ENCODE peak calls at places on chromosome 16, in eight cellular contexts. One of them, this sample, is unnamed.

GRCh38 chr16:17101646-17102045 is 369.1 kb downstream of the XYLT1 start:
- DNase-seq in T-helper 2 cell: no peak
- DNase-seq in coronary artery: no peak
- DNase-seq in AG10803: no peak
- DNase-seq in epithelial cell of prostate: no peak
- DNase-seq in NCI-H524: peak; percentile 54
- DNase-seq in activated CD8-positive, alpha-beta T cell treated with anti-CD3 and anti-CD28 coated beads for 36 hours: peak; percentile 12
- DNase-seq in T-helper 17 cell: no peak
- DNase-seq in this sample: no peak

GRCh38 chr16:12061336-12062055 is 85.0 kb downstream of the SNX29 start:
- DNase-seq in T-helper 2 cell: no peak
- DNase-seq in coronary artery: no peak
- DNase-seq in AG10803: no peak
- DNase-seq in epithelial cell of prostate: no peak
- DNase-seq in NCI-H524: no peak
- DNase-seq in activated CD8-positive, alpha-beta T cell treated with anti-CD3 and anti-CD28 coated beads for 36 hours: no peak
- DNase-seq in T-helper 17 cell: no peak
- DNase-seq in this sample: no peak

GRCh38 chr16:1512774-1513173 is 19.6 kb downstream of the TELO2 start:
- DNase-seq in T-helper 2 cell: no peak
- DNase-seq in coronary artery: no peak
- DNase-seq in AG10803: no peak
- DNase-seq in epithelial cell of prostate: no peak
- DNase-seq in NCI-H524: no peak
- DNase-seq in activated CD8-positive, alpha-beta T cell treated with anti-CD3 and anti-CD28 coated beads for 36 hours: no peak
- DNase-seq in T-helper 17 cell: no peak
- DNase-seq in this sample: no peak

GRCh38 chr16:2515180-2515803 is 1.5 kb downstream of the ATP6V0C start:
- DNase-seq in T-helper 2 cell: no peak
- DNase-seq in coronary artery: no peak
- DNase-seq in AG10803: peak; percentile 25
- DNase-seq in epithelial cell of prostate: no peak
- DNase-seq in NCI-H524: no peak
- DNase-seq in activated CD8-positive, alpha-beta T cell treated with anti-CD3 and anti-CD28 coated beads for 36 hours: no peak
- DNase-seq in T-helper 17 cell: no peak
- DNase-seq in this sample: no peak

GRCh38 chr16:88524973-88525662 is 45.1 kb upstream of the ZC3H18 start:
- DNase-seq in T-helper 2 cell: no peak
- DNase-seq in coronary artery: no peak
- DNase-seq in AG10803: no peak
- DNase-seq in epithelial cell of prostate: no peak
- DNase-seq in NCI-H524: no peak
- DNase-seq in activated CD8-positive, alpha-beta T cell treated with anti-CD3 and anti-CD28 coated beads for 36 hours: peak; percentile 16
- DNase-seq in T-helper 17 cell: no peak
- DNase-seq in this sample: no peak

GRCh38 chr16:4615389-4616046 is 830 bp upstream of the UBALD1 start:
- DNase-seq in T-helper 2 cell: no peak
- DNase-seq in coronary artery: no peak
- DNase-seq in AG10803: no peak
- DNase-seq in epithelial cell of prostate: no peak
- DNase-seq in NCI-H524: no peak
- DNase-seq in activated CD8-positive, alpha-beta T cell treated with anti-CD3 and anti-CD28 coated beads for 36 hours: peak; percentile 19
- DNase-seq in T-helper 17 cell: no peak
- DNase-seq in this sample: no peak

GRCh38 chr16:30874244-30874820 is 19.5 kb downstream of the BCL7C start:
- DNase-seq in T-helper 2 cell: no peak
- DNase-seq in coronary artery: no peak
- DNase-seq in AG10803: no peak
- DNase-seq in epithelial cell of prostate: no peak
- DNase-seq in NCI-H524: no peak
- DNase-seq in activated CD8-positive, alpha-beta T cell treated with anti-CD3 and anti-CD28 coated beads for 36 hours: no peak
- DNase-seq in T-helper 17 cell: no peak
- DNase-seq in this sample: no peak

GRCh38 chr16:88815227-88815626 is 3.5 kb upstream of the APRT start:
- DNase-seq in T-helper 2 cell: no peak
- DNase-seq in coronary artery: no peak
- DNase-seq in AG10803: no peak
- DNase-seq in epithelial cell of prostate: no peak
- DNase-seq in NCI-H524: no peak
- DNase-seq in activated CD8-positive, alpha-beta T cell treated with anti-CD3 and anti-CD28 coated beads for 36 hours: no peak
- DNase-seq in T-helper 17 cell: no peak
- DNase-seq in this sample: no peak

GRCh38 chr16:15403392-15403995 is 7.9 kb downstream of the MPV17L start:
- DNase-seq in T-helper 2 cell: no peak
- DNase-seq in coronary artery: no peak
- DNase-seq in AG10803: peak; percentile 21
- DNase-seq in epithelial cell of prostate: peak; percentile 34
- DNase-seq in NCI-H524: no peak
- DNase-seq in activated CD8-positive, alpha-beta T cell treated with anti-CD3 and anti-CD28 coated beads for 36 hours: no peak
- DNase-seq in T-helper 17 cell: no peak
- DNase-seq in this sample: no peak

GRCh38 chr16:27174798-27175197 is 28.5 kb upstream of the KDM8 start:
- DNase-seq in T-helper 2 cell: no peak
- DNase-seq in coronary artery: no peak
- DNase-seq in AG10803: peak; percentile 52
- DNase-seq in epithelial cell of prostate: peak; percentile 67
- DNase-seq in NCI-H524: no peak
- DNase-seq in activated CD8-positive, alpha-beta T cell treated with anti-CD3 and anti-CD28 coated beads for 36 hours: no peak
- DNase-seq in T-helper 17 cell: no peak
- DNase-seq in this sample: no peak

GRCh38 chr16:11224096-11224893 is 31.7 kb downstream of the SOCS1 start:
- DNase-seq in T-helper 2 cell: peak; percentile 35
- DNase-seq in coronary artery: no peak
- DNase-seq in AG10803: no peak
- DNase-seq in epithelial cell of prostate: no peak
- DNase-seq in NCI-H524: peak; percentile 61
- DNase-seq in activated CD8-positive, alpha-beta T cell treated with anti-CD3 and anti-CD28 coated beads for 36 hours: peak; percentile 91
- DNase-seq in T-helper 17 cell: peak; percentile 18
- DNase-seq in this sample: peak; percentile 17

GRCh38 chr16:82655315-82655714 is 28.5 kb downstream of the CDH13 start:
- DNase-seq in T-helper 2 cell: peak; percentile 72
- DNase-seq in coronary artery: no peak
- DNase-seq in AG10803: peak; percentile 89
- DNase-seq in epithelial cell of prostate: no peak
- DNase-seq in NCI-H524: no peak
- DNase-seq in activated CD8-positive, alpha-beta T cell treated with anti-CD3 and anti-CD28 coated beads for 36 hours: peak; percentile 91
- DNase-seq in T-helper 17 cell: peak; percentile 62
- DNase-seq in this sample: peak; percentile 83

GRCh38 chr16:89491238-89491869 is 993 bp upstream of the ANKRD11 start:
- DNase-seq in T-helper 2 cell: no peak
- DNase-seq in coronary artery: no peak
- DNase-seq in AG10803: peak; percentile 42
- DNase-seq in epithelial cell of prostate: no peak
- DNase-seq in NCI-H524: no peak
- DNase-seq in activated CD8-positive, alpha-beta T cell treated with anti-CD3 and anti-CD28 coated beads for 36 hours: no peak
- DNase-seq in T-helper 17 cell: no peak
- DNase-seq in this sample: no peak

This sample was measured in T-helper 22 cell.